ENCODE peak calls at places on chromosomes 11 and 22, in eight cellular contexts. B is hepatocyte, T is GM12865, P is fibroblast of lung, F is Calu3, L is HFF-Myc, O is right lobe of liver, R is lung. X is an unnamed sample.

GRCh38 chr11:43706631-43707030 is 26.1 kb downstream of the HSD17B12 start:
- DNase-seq in B (no peak), T (no peak), P (no peak), F (no peak), L (no peak), O (no peak), R (no peak), X (no peak)

GRCh38 chr22:49553076-49553475 is 274.6 kb downstream of the BRD1 start:
- DNase-seq in B (no peak), T (no peak), P (no peak), F (no peak), L (no peak), O (peak; percentile 37), R (no peak), X (no peak)

GRCh38 chr11:47078751-47079524 is 97.7 kb downstream of the ARFGAP2 start:
- DNase-seq in B (no peak), T (no peak), P (peak; percentile 86), F (no peak), L (no peak), O (no peak), R (no peak), X (no peak)

GRCh38 chr22:30296851-30297250 is 7.5 kb upstream of the CASTOR1 start:
- DNase-seq in B (no peak), T (no peak), P (no peak), F (no peak), L (no peak), O (no peak), R (no peak), X (no peak)

GRCh38 chr11:131910491-131911387 is 540.3 kb downstream of the NTM start:
- DNase-seq in B (peak; percentile 23), T (no peak), P (peak; percentile 55), F (no peak), L (no peak), O (no peak), R (no peak), X (no peak)

GRCh38 chr22:22948651-22949611 is 61.3 kb downstream of the IGLL5 start:
- DNase-seq in B (peak; percentile 63), T (no peak), P (peak; percentile 6), F (no peak), L (no peak), O (no peak), R (no peak), X (no peak)

GRCh38 chr11:19980957-19981669 is 179.2 kb downstream of the DBX1 start:
- DNase-seq in B (peak; percentile 68), T (no peak), P (peak; percentile 74), F (no peak), L (no peak), O (no peak), R (no peak), X (no peak)

GRCh38 chr22:37999236-37999635 is 14.9 kb upstream of the SOX10 start:
- DNase-seq in B (no peak), T (no peak), P (no peak), F (peak; percentile 36), L (no peak), O (no peak), R (no peak), X (peak; percentile 29)

GRCh38 chr11:125621995-125622394 is 3.0 kb upstream of the CHEK1 start:
- DNase-seq in B (no peak), T (no peak), P (peak; percentile 73), F (no peak), L (no peak), O (no peak), R (no peak), X (no peak)

GRCh38 chr11:69380921-69381581 is 87.1 kb downstream of the MYEOV start:
- DNase-seq in B (no peak), T (no peak), P (no peak), F (no peak), L (no peak), O (peak; percentile 39), R (no peak), X (no peak)

GRCh38 chr11:86551286-86551685 is 121.1 kb downstream of the ME3 start:
- DNase-seq in B (peak; percentile 52), T (peak; percentile 32), P (peak; percentile 98), F (peak; percentile 35), L (peak; percentile 62), O (no peak), R (no peak), X (no peak)

GRCh38 chr11:6693342-6694228 is 10.4 kb upstream of the MRPL17 start:
- DNase-seq in B (no peak), T (no peak), P (peak; percentile 91), F (no peak), L (peak; percentile 65), O (no peak), R (no peak), X (peak; percentile 37)

GRCh38 chr11:29260939-29261705 is 755.7 kb downstream of the KCNA4 start:
- DNase-seq in B (peak; percentile 66), T (no peak), P (peak; percentile 74), F (peak; percentile 59), L (no peak), O (no peak), R (no peak), X (peak; percentile 76)

DNA sequence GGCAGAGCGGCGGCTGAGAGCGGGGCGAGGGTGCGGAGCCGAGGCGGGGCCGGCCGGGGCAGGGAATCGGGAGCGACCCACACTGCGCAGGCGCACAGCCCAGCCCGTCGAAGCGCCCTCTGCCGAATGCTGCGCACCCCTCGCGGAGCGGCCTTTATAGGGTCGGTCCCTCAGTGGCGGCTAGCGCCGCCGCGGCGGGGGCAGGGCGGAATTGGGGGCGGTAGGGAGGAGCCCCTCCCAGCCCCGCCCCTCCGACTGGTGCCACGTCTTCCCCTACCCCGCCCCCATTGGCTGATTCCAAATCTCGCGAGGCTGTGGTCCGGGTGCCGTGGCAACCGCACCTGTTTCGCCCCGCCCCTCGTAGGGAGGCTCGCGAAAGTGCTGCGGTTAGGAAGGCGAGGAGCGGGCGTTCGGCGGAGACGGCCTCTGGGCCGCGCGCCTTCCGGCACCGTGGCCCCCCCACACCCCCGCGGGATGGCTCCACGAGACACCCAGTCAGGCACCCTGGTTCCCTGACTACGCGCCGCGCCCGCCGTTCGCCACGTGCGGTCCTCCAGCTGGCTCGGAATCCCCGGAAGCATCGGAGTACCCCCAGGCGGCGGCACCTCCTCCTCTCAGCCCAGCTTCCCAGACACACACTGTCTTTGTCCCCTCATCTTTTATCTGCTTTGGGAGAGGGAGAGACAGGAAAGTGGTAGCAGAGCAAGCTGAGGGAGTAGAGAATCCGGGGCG is at the start of gene EHD1:
- DNase-seq in B (peak; percentile 100), T (peak; percentile 100), P (peak; percentile 90), F (peak; percentile 99), L (peak; percentile 89), O (peak; percentile 99), R (peak; percentile 99), X (peak; percentile 92)
- TF ChIP-seq CTCF in B (peak; percentile 64), T (peak; percentile 64), P (peak; percentile 37), F (peak; percentile 7), L (peak; percentile 53), O (peak; percentile 62), R (peak; percentile 47), X (peak; percentile 34)

GRCh38 chr22:45512363-45512762 is 9.7 kb downstream of the FBLN1 start:
- DNase-seq in B (no peak), T (no peak), P (no peak), F (no peak), L (no peak), O (no peak), R (no peak), X (no peak)
- TF ChIP-seq CTCF in B (no peak), T (no peak), P (no peak), F (no peak), L (no peak), O (no peak), R (no peak), X (no peak)

GRCh38 chr22:27843441-27843840 is 41.9 kb upstream of the MN1 start:
- DNase-seq in B (no peak), T (no peak), P (no peak), F (no peak), L (no peak), O (no peak), R (no peak), X (no peak)

GRCh38 chr22:27846248-27846760 is 44.7 kb upstream of the MN1 start:
- DNase-seq in B (no peak), T (no peak), P (no peak), F (no peak), L (no peak), O (no peak), R (peak; percentile 45), X (no peak)

GRCh38 chr22:27845603-27846100 is 44.1 kb upstream of the MN1 start:
- DNase-seq in B (no peak), T (no peak), P (no peak), F (no peak), L (no peak), O (no peak), R (no peak), X (no peak)

GRCh38 chr22:27844256-27844655 is 42.7 kb upstream of the MN1 start:
- DNase-seq in B (no peak), T (no peak), P (no peak), F (no peak), L (no peak), O (no peak), R (no peak), X (no peak)

DNA sequence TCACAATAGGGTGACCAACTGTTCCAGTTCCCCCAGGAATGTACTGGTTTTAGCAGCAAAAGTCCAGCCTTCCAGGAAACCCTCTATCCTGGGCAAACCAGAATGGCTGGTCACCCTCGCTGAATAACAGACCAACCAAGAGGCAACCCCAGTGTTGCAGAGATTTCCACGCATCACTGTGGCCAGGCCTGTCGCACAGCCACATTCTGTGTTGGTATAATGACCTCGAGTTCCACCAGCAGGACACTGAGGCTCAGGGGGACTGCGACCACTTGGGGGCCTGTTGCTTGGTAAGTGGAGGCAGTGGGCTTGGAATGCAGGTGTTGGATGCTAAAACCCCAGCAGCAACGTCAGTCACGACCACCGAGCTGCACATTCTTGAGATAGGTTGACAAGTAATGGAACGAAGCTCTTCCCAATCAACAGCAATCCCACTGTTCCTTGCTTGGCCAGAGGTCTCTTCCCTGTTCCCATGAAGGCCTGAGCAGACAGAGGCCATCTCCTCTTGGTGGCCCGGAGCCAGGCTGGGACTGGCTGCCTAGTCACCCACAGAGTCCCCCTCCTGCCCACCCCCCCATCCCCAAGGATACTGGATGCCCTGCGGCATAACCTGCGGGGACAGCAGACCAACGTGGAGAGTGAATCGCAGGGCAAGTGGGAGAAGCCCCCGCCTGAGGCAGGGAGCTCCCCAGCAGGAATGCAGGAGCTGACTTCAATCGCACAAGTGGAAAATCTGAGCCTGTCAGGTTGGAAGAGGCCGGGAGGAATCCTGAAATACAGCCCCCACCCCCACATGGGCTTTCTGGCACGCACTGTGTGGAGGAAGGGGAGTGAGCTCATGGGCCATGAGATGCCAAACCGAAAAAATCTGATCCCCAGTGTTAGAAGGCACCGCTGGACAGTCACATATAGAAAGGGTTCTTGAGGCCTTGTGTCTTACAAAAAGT is 43.4 kb upstream of the MN1 start:
- DNase-seq in B (no peak), T (no peak), P (peak; percentile 60), F (no peak), L (no peak), O (no peak), R (no peak), X (no peak)
- TF ChIP-seq CTCF in B (no peak), T (no peak), P (no peak), F (no peak), L (no peak), O (no peak), R (no peak), X (no peak)

GRCh38 chr22:42452456-42452855 is 20.3 kb upstream of the NFAM1 start:
- DNase-seq in B (no peak), T (no peak), P (no peak), F (no peak), L (no peak), O (no peak), R (no peak), X (no peak)
- TF ChIP-seq CTCF in B (no peak), T (no peak), P (no peak), F (no peak), L (no peak), O (no peak), R (no peak), X (no peak)

GRCh38 chr11:2975594-2975993 is 16.5 kb downstream of the NAP1L4 start:
- DNase-seq in B (peak; percentile 39), T (peak; percentile 65), P (no peak), F (peak; percentile 19), L (no peak), O (no peak), R (no peak), X (peak; percentile 36)
- TF ChIP-seq CTCF in B (peak; percentile 44), T (peak; percentile 55), P (peak; percentile 42), F (peak; percentile 29), L (peak; percentile 44), O (peak; percentile 55), R (no peak), X (peak; percentile 59)